ENCODE peak calls at places on chromosomes 7 and 10, in six cellular contexts. H is PC-3, Y is hepatocyte, G is tibial nerve, A is colonic mucosa, O is AG04450. M is an unnamed sample.

GRCh38 chr7:93723424-93724124 is 149.1 kb upstream of the CALCR start:
- DNase-seq in O (no peak), H (no peak), Y (no peak), A (no peak), G (no peak), M (no peak)

GRCh38 chr10:87942884-87943527 is 79.6 kb downstream of the PTEN start:
- DNase-seq in O (no peak), G (no peak), H (no peak), Y (no peak), A (no peak), M (no peak)

GRCh38 chr7:32298403-32299132 is 191.6 kb downstream of the LSM5 start:
- DNase-seq in H (no peak), A (no peak), Y (peak), O (no peak), G (no peak), M (no peak)

GRCh38 chr10:86586516-86586915 is 64.9 kb upstream of the WAPL start:
- DNase-seq in G (no peak), A (no peak), Y (no peak), O (no peak), H (peak), M (peak)

GRCh38 chr10:44902838-44903545 is 8.1 kb upstream of the TMEM72 start:
- DNase-seq in O (no peak), G (no peak), A (no peak), H (no peak), Y (no peak), M (no peak)

GRCh38 chr10:86298501-86299001 is 68.0 kb downstream of the GRID1 start:
- DNase-seq in H (no peak), O (no peak), G (no peak), Y (no peak), A (no peak), M (no peak)

GRCh38 chr10:100867564-100867963 is 45.2 kb upstream of the SLF2 start:
- DNase-seq in H (no peak), G (no peak), Y (no peak), A (no peak), O (no peak), M (no peak)

GRCh38 chr7:43294080-43294630 is 181.7 kb downstream of the HECW1 start:
- DNase-seq in Y (peak), G (no peak), A (no peak), H (peak), O (peak), M (no peak)

GRCh38 chr10:123154092-123154942 is at the start of gene BUB3:
- DNase-seq in Y (peak), H (peak), A (peak), G (peak), O (peak), M (peak)

GRCh38 chr10:74841265-74841973 is 15.0 kb downstream of the KAT6B start:
- DNase-seq in H (no peak), G (peak), Y (no peak), O (no peak), A (no peak), M (no peak)

GRCh38 chr7:77425151-77426051 is 9.3 kb upstream of the GSAP start:
- DNase-seq in Y (no peak), G (no peak), A (no peak), H (peak), O (peak), M (no peak)

GRCh38 chr10:94239696-94240095 is 123.0 kb downstream of the NOC3L start:
- DNase-seq in H (no peak), Y (no peak), O (no peak), G (no peak), A (no peak), M (no peak)

GRCh38 chr10:94240901-94241300 is 121.8 kb downstream of the NOC3L start:
- DNase-seq in G (no peak), O (no peak), H (no peak), Y (no peak), A (no peak), M (no peak)

GRCh38 chr10:94235470-94235869 is 127.3 kb downstream of the NOC3L start:
- DNase-seq in O (no peak), A (no peak), H (no peak), G (no peak), Y (no peak), M (no peak)

GRCh38 chr10:94232711-94233383 is 129.9 kb downstream of the NOC3L start:
- DNase-seq in A (no peak), Y (peak), G (no peak), H (no peak), O (no peak), M (no peak)

GRCh38 chr10:94238006-94238617 is 124.6 kb downstream of the NOC3L start:
- DNase-seq in A (no peak), G (no peak), H (no peak), Y (no peak), O (no peak), M (no peak)
- H3K27ac ChIP-seq in A (no peak), G (no peak), H (no peak), Y (no peak), O (no peak), M (no peak)

DNA sequence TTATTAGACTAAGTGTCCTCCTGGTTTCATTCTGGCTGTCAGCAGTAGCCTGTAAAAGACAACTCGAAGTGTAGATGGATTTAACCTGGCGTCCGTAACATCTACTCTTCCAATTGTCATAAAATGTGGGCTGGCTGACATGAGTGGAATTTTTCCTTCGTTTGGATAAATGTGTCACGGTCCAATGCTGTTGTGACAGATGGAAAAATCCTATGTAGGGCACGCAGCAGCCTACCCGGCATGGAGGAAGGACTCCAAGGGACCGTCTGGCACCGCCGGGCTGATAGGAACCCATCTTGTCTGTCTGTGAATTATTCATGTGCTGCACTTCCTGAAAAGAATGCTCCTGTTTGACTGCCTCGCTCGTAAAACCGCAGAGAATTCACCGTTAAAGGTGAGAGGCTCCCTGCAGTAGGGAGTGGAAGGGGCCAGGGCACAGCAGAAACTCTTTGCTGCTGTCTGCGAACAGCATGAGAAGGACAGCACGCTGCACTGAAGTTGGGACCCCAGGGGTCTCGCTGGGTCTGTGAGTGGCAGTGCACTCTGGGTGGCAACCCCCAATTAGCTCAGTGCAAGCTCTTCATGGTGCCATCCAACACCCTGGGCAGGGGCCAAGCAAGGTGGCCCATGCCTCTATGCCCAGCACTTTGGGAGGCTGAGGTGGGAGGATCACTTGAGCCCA is 1.6 kb upstream of the ORAI2 start:
- DNase-seq in A (peak), O (no peak), G (no peak), Y (peak), H (peak), M (no peak)
- H3K27ac ChIP-seq in A (peak), O (no peak), G (peak), Y (peak), H (peak), M (peak)

GRCh38 chr7:25179325-25179724 is 49.0 kb downstream of the NPVF start:
- DNase-seq in Y (no peak), O (no peak), A (no peak), H (no peak), G (no peak), M (no peak)
- H3K27ac ChIP-seq in Y (peak), O (no peak), A (peak), H (no peak), G (peak), M (peak)

DNA sequence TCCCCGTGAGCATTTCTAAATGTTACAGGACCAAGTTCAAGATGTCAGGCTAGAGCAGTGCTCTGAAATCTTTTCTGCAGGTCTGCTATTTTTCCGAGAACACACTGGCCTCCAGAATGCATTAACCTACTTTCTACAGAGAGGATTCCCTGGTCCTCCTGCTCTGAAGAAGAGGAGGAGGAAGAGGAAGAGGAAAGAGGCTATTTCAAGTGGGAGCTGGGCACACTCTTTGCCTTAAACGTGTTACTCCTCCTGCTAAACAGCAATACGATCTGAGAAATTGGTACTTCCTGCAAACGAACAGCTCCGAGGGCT is 157.4 kb downstream of the FRMD4A start:
- DNase-seq in O (no peak), Y (no peak), A (no peak), G (no peak), H (no peak), M (no peak)
- H3K27ac ChIP-seq in O (peak), Y (peak), A (no peak), G (no peak), H (no peak), M (no peak)

GRCh38 chr10:561721-562120 is 127.7 kb downstream of the DIP2C start:
- DNase-seq in O (no peak), G (no peak), A (no peak), Y (no peak), H (no peak), M (no peak)

GRCh38 chr10:558891-559766 is 130.3 kb downstream of the DIP2C start:
- DNase-seq in Y (no peak), H (no peak), O (no peak), A (no peak), G (no peak), M (no peak)

GRCh38 chr10:559767-560047 is 129.8 kb downstream of the DIP2C start:
- DNase-seq in O (no peak), Y (no peak), G (no peak), H (no peak), A (no peak), M (no peak)

GRCh38 chr10:562142-562541 is 127.3 kb downstream of the DIP2C start:
- DNase-seq in Y (no peak), O (no peak), A (no peak), H (no peak), G (no peak), M (no peak)

GRCh38 chr10:560314-560992 is 129.0 kb downstream of the DIP2C start:
- DNase-seq in A (no peak), G (no peak), O (no peak), H (no peak), Y (no peak), M (no peak)
- H3K27ac ChIP-seq in A (no peak), G (no peak), O (no peak), H (no peak), Y (peak), M (no peak)

GRCh38 chr7:47153571-47153970 is 428.3 kb downstream of the TNS3 start:
- DNase-seq in H (no peak), Y (peak), O (no peak), A (no peak), G (no peak), M (no peak)

GRCh38 chr7:47152307-47152706 is 429.6 kb downstream of the TNS3 start:
- DNase-seq in A (no peak), Y (no peak), O (no peak), G (no peak), H (no peak), M (no peak)

GRCh38 chr7:47154781-47155180 is 427.1 kb downstream of the TNS3 start:
- DNase-seq in O (no peak), G (no peak), A (no peak), H (no peak), Y (no peak), M (no peak)

GRCh38 chr7:47150497-47151260 is 431.2 kb downstream of the TNS3 start:
- DNase-seq in H (no peak), O (no peak), A (no peak), G (no peak), Y (no peak), M (no peak)

GRCh38 chr7:47153076-47153475 is 428.8 kb downstream of the TNS3 start:
- DNase-seq in A (peak), G (peak), H (peak), Y (peak), O (peak), M (no peak)
- H3K27ac ChIP-seq in A (no peak), G (no peak), H (no peak), Y (peak), O (no peak), M (no peak)

GRCh38 chr7:27176343-27176731 is 2.2 kb upstream of the HOXA10 start:
- DNase-seq in O (no peak), Y (no peak), H (no peak), G (no peak), A (no peak), M (no peak)
- H3K27ac ChIP-seq in O (no peak), Y (peak), H (peak), G (peak), A (peak), M (no peak)

GRCh38 chr10:68559872-68560200 is 301 bp upstream of the TET1 start:
- DNase-seq in H (no peak), Y (no peak), G (peak), A (no peak), O (no peak), M (no peak)
- H3K27ac ChIP-seq in H (no peak), Y (no peak), G (no peak), A (no peak), O (no peak), M (no peak)